ENCODE peak calls at places on chromosomes 13 and 19, in nine cellular contexts. One of them, this sample, is unnamed.

GRCh38 chr13:49655906-49656305 is 27.6 kb downstream of the ARL11 start:
- DNase-seq in DND-41: no peak
- DNase-seq in GM23338: no peak
- DNase-seq in HepG2: no peak
- DNase-seq in OCI-LY7: no peak
- DNase-seq in fibroblast of lung: peak; percentile 11
- DNase-seq in neuronal stem cell: no peak
- DNase-seq in PC-3: peak; percentile 12
- DNase-seq in GM23248: peak; percentile 61
- DNase-seq in this sample: no peak

GRCh38 chr13:113539822-113540221 is 44.7 kb upstream of the TFDP1 start:
- DNase-seq in DND-41: no peak
- DNase-seq in GM23338: no peak
- DNase-seq in HepG2: no peak
- DNase-seq in OCI-LY7: no peak
- DNase-seq in fibroblast of lung: no peak
- DNase-seq in neuronal stem cell: no peak
- DNase-seq in PC-3: no peak
- DNase-seq in GM23248: no peak
- DNase-seq in this sample: no peak

GRCh38 chr13:113417008-113417735 is 36.1 kb downstream of the ADPRHL1 start:
- DNase-seq in DND-41: no peak
- DNase-seq in GM23338: no peak
- DNase-seq in HepG2: no peak
- DNase-seq in OCI-LY7: no peak
- DNase-seq in fibroblast of lung: no peak
- DNase-seq in neuronal stem cell: no peak
- DNase-seq in PC-3: no peak
- DNase-seq in GM23248: peak; percentile 15
- DNase-seq in this sample: no peak

GRCh38 chr13:24473646-24474045 is 38.9 kb downstream of the PARP4 start:
- DNase-seq in DND-41: no peak
- DNase-seq in GM23338: no peak
- DNase-seq in HepG2: no peak
- DNase-seq in OCI-LY7: no peak
- DNase-seq in fibroblast of lung: no peak
- DNase-seq in neuronal stem cell: no peak
- DNase-seq in PC-3: no peak
- DNase-seq in GM23248: no peak
- DNase-seq in this sample: no peak

GRCh38 chr19:5627395-5627904 is 4.6 kb downstream of the SAFB start:
- DNase-seq in DND-41: no peak
- DNase-seq in GM23338: peak; percentile 38
- DNase-seq in HepG2: no peak
- DNase-seq in OCI-LY7: peak; percentile 81
- DNase-seq in fibroblast of lung: peak; percentile 45
- DNase-seq in neuronal stem cell: no peak
- DNase-seq in PC-3: no peak
- DNase-seq in GM23248: peak; percentile 68
- DNase-seq in this sample: no peak

GRCh38 chr13:35512271-35512920 is 35.9 kb upstream of the MAB21L1 start:
- DNase-seq in DND-41: no peak
- DNase-seq in GM23338: no peak
- DNase-seq in HepG2: no peak
- DNase-seq in OCI-LY7: no peak
- DNase-seq in fibroblast of lung: peak; percentile 99
- DNase-seq in neuronal stem cell: no peak
- DNase-seq in PC-3: peak; percentile 92
- DNase-seq in GM23248: peak; percentile 98
- DNase-seq in this sample: no peak

GRCh38 chr19:18006895-18007604 is 920 bp upstream of the ARRDC2 start:
- DNase-seq in DND-41: peak; percentile 78
- DNase-seq in GM23338: peak; percentile 86
- DNase-seq in HepG2: peak; percentile 46
- DNase-seq in OCI-LY7: peak; percentile 82
- DNase-seq in fibroblast of lung: peak; percentile 47
- DNase-seq in neuronal stem cell: peak; percentile 78
- DNase-seq in PC-3: peak; percentile 92
- DNase-seq in GM23248: peak; percentile 86
- DNase-seq in this sample: peak; percentile 80

GRCh38 chr13:38783992-38784875 is 97.4 kb downstream of the FREM2 start:
- DNase-seq in DND-41: no peak
- DNase-seq in GM23338: no peak
- DNase-seq in HepG2: no peak
- DNase-seq in OCI-LY7: no peak
- DNase-seq in fibroblast of lung: peak; percentile 13
- DNase-seq in neuronal stem cell: no peak
- DNase-seq in PC-3: no peak
- DNase-seq in GM23248: no peak
- DNase-seq in this sample: no peak

GRCh38 chr19:4597975-4598671 is 38.6 kb upstream of the SEMA6B start:
- DNase-seq in DND-41: peak; percentile 75
- DNase-seq in GM23338: peak; percentile 87
- DNase-seq in HepG2: no peak
- DNase-seq in OCI-LY7: peak; percentile 75
- DNase-seq in fibroblast of lung: no peak
- DNase-seq in neuronal stem cell: peak; percentile 77
- DNase-seq in PC-3: peak; percentile 61
- DNase-seq in GM23248: peak; percentile 46
- DNase-seq in this sample: no peak

GRCh38 chr19:3670258-3670795 is 29.9 kb downstream of the PIP5K1C start:
- DNase-seq in DND-41: no peak
- DNase-seq in GM23338: no peak
- DNase-seq in HepG2: no peak
- DNase-seq in OCI-LY7: no peak
- DNase-seq in fibroblast of lung: peak; percentile 90
- DNase-seq in neuronal stem cell: no peak
- DNase-seq in PC-3: no peak
- DNase-seq in GM23248: peak; percentile 95
- DNase-seq in this sample: no peak

GRCh38 chr19:55858401-55858800 is 22.1 kb downstream of the NLRP4 start:
- DNase-seq in DND-41: no peak
- DNase-seq in GM23338: no peak
- DNase-seq in HepG2: no peak
- DNase-seq in OCI-LY7: no peak
- DNase-seq in fibroblast of lung: no peak
- DNase-seq in neuronal stem cell: no peak
- DNase-seq in PC-3: no peak
- DNase-seq in GM23248: no peak
- DNase-seq in this sample: no peak
- H3K4me2 ChIP-seq in DND-41: no peak overlapping the region
- H3K4me2 ChIP-seq in GM23338: no peak overlapping the region
- H3K4me2 ChIP-seq in HepG2: no peak overlapping the region
- H3K4me2 ChIP-seq in OCI-LY7: peak overlapping the region; percentile 73
- H3K4me2 ChIP-seq in fibroblast of lung: no peak overlapping the region
- H3K4me2 ChIP-seq in neuronal stem cell: no peak overlapping the region
- H3K4me2 ChIP-seq in PC-3: no peak overlapping the region
- H3K4me2 ChIP-seq in GM23248: no peak overlapping the region
- H3K4me2 ChIP-seq in this sample: no peak overlapping the region

DNA sequence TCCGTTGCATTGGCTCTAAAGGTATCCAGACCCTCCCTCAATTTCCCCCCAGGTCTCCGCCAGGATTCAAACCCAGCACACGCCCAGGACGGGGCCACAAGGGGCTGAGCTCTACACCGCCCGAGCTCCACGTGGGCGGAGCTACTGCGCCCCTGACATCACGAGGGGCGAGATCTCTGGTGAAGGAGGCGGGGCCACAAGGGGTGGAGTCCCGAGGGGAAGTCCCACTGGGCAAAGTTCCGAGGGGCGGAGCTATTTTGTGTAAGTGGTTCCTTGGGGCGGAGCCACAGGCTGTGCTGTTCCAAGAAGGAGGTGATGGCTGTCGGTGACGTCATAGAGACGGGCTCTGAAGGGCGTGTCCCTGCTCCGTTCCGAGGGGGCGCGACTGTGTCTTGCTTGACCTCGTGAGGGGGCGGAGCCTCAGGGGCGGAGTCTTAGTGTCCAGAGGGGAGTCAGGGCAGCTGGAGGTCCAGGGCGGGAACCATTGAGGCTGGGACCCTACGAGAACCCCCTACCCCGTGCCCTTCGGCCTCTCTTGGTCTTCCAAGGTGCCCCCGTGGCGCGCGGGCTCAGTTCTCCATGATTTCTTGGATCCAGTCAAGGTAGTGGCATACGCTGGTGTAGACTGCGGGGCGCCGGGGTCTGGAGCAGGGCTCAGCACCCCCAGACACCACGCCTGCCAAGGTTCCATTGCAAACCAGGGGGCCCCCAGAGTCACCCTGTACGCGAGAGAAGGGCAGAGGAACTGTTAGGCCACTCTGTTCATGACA is 1.3 kb upstream of the KLK8 start:
- DNase-seq in DND-41: peak; percentile 17
- DNase-seq in GM23338: peak; percentile 99
- DNase-seq in HepG2: no peak
- DNase-seq in OCI-LY7: peak; percentile 25
- DNase-seq in fibroblast of lung: no peak
- DNase-seq in neuronal stem cell: peak; percentile 42
- DNase-seq in PC-3: peak; percentile 70
- DNase-seq in GM23248: peak; percentile 27
- DNase-seq in this sample: peak; percentile 98
- H2AFZ ChIP-seq in DND-41: no peak overlapping the region
- H2AFZ ChIP-seq in GM23338: no peak overlapping the region
- H2AFZ ChIP-seq in HepG2: no peak overlapping the region
- H2AFZ ChIP-seq in OCI-LY7: no peak overlapping the region
- H2AFZ ChIP-seq in fibroblast of lung: no peak overlapping the region
- H2AFZ ChIP-seq in neuronal stem cell: no peak overlapping the region
- H2AFZ ChIP-seq in PC-3: peak overlapping the region; percentile 40
- H2AFZ ChIP-seq in GM23248: no peak overlapping the region
- H2AFZ ChIP-seq in this sample: peak overlapping the region; percentile 77

DNA sequence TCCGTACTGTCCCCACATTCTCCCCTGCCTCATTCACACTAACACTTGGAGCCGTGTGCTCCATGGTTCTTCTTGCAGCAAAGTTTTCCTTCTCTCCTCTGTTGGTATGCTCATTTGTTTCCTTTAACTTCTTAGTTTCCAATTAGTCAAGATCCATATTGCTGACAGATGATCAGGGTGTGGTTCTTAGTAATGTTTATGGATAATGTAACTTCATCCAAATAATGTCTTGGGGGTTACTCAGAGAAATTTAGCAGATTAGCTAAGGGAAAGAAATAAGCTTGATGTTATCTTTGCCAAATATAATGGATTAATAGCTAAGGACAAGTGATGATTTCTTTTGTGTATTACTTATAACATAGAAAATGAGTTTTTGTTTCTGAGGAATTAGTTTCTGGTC is 174.4 kb downstream of the NUFIP1 start:
- DNase-seq in DND-41: no peak
- DNase-seq in GM23338: no peak
- DNase-seq in HepG2: no peak
- DNase-seq in OCI-LY7: no peak
- DNase-seq in fibroblast of lung: no peak
- DNase-seq in neuronal stem cell: no peak
- DNase-seq in PC-3: no peak
- DNase-seq in GM23248: peak; percentile 2
- DNase-seq in this sample: no peak
- H3K4me1 ChIP-seq in DND-41: no peaks in the 10 kb centered on the region
- H3K4me1 ChIP-seq in GM23338: peaks cover 24% of the 10 kb centered on the region
- H3K4me1 ChIP-seq in HepG2: peaks cover 31% of the 10 kb centered on the region
- H3K4me1 ChIP-seq in OCI-LY7: no peaks in the 10 kb centered on the region
- H3K4me1 ChIP-seq in fibroblast of lung: peaks cover 21% of the 10 kb centered on the region
- H3K4me1 ChIP-seq in neuronal stem cell: peaks cover 14% of the 10 kb centered on the region
- H3K4me1 ChIP-seq in PC-3: peaks cover 71% of the 10 kb centered on the region
- H3K4me1 ChIP-seq in GM23248: peaks cover 42% of the 10 kb centered on the region
- H3K4me1 ChIP-seq in this sample: peaks cover 70% of the 10 kb centered on the region

DNA sequence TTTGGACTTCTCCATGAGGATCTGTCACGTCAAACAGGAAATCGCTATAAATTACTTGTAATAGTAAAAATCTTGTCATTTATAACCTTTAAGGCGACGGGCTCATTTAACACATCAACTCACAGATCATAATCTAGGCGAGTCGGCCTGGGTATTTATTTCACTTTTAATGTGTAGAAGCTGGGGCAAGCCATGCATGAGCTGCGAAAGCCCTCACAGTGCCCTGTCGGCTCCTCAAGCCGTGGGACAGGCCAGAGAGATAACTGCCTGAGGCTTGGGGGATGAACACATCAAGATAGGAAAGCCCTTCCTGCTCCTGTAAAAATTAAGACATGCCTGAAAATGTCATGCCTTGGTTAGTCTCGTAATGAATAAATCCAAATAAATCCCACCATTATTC is 30.8 kb downstream of the SOX1 start:
- DNase-seq in DND-41: no peak
- DNase-seq in GM23338: no peak
- DNase-seq in HepG2: no peak
- DNase-seq in OCI-LY7: no peak
- DNase-seq in fibroblast of lung: no peak
- DNase-seq in neuronal stem cell: no peak
- DNase-seq in PC-3: no peak
- DNase-seq in GM23248: no peak
- DNase-seq in this sample: no peak
- H3K4me2 ChIP-seq in DND-41: no peak overlapping the region
- H3K4me2 ChIP-seq in GM23338: no peak overlapping the region
- H3K4me2 ChIP-seq in HepG2: no peak overlapping the region
- H3K4me2 ChIP-seq in OCI-LY7: no peak overlapping the region
- H3K4me2 ChIP-seq in fibroblast of lung: no peak overlapping the region
- H3K4me2 ChIP-seq in neuronal stem cell: no peak overlapping the region
- H3K4me2 ChIP-seq in PC-3: no peak overlapping the region
- H3K4me2 ChIP-seq in GM23248: no peak overlapping the region
- H3K4me2 ChIP-seq in this sample: no peak overlapping the region

GRCh38 chr19:45100797-45101196 is 7.8 kb downstream of the PPP1R37 start:
- DNase-seq in DND-41: no peak
- DNase-seq in GM23338: no peak
- DNase-seq in HepG2: no peak
- DNase-seq in OCI-LY7: no peak
- DNase-seq in fibroblast of lung: peak; percentile 39
- DNase-seq in neuronal stem cell: no peak
- DNase-seq in PC-3: no peak
- DNase-seq in GM23248: peak; percentile 32
- DNase-seq in this sample: no peak
- H2AFZ ChIP-seq in DND-41: no peak overlapping the region
- H2AFZ ChIP-seq in GM23338: no peak overlapping the region
- H2AFZ ChIP-seq in HepG2: no peak overlapping the region
- H2AFZ ChIP-seq in OCI-LY7: no peak overlapping the region
- H2AFZ ChIP-seq in fibroblast of lung: no peak overlapping the region
- H2AFZ ChIP-seq in neuronal stem cell: no peak overlapping the region
- H2AFZ ChIP-seq in PC-3: no peak overlapping the region
- H2AFZ ChIP-seq in GM23248: no peak overlapping the region
- H2AFZ ChIP-seq in this sample: no peak overlapping the region